ENCODE peak calls at places on chromosome 22, in nine cellular contexts. M, Y, F, Q, G, R, L, J and T are unnamed samples.

GRCh38 chr22:26785942-26786341 is 128.6 kb downstream of the MIAT start:
- DNase-seq in M (no peak), Y (no peak), F (no peak), Q (no peak), G (no peak), R (no peak), L (no peak), J (no peak), T (no peak)

GRCh38 chr22:26550498-26551033 is 38.3 kb upstream of the TFIP11 start:
- DNase-seq in M (peak), Y (peak), F (peak), Q (no peak), G (peak), R (no peak), L (no peak), J (peak), T (no peak)

GRCh38 chr22:17257091-17257490 is 37.9 kb upstream of the ADA2 start:
- DNase-seq in M (no peak), Y (no peak), F (no peak), Q (no peak), G (no peak), R (no peak), L (no peak), J (no peak), T (no peak)

GRCh38 chr22:20573176-20573829 is 65.9 kb downstream of the MED15 start:
- DNase-seq in M (no peak), Y (no peak), F (no peak), Q (no peak), G (no peak), R (no peak), L (no peak), J (no peak), T (no peak)

GRCh38 chr22:41429946-41430332 is 16.7 kb downstream of the TOB2 start:
- DNase-seq in M (no peak), Y (no peak), F (no peak), Q (no peak), G (no peak), R (no peak), L (no peak), J (no peak), T (no peak)

GRCh38 chr22:27719535-27720227 is 81.9 kb downstream of the MN1 start:
- DNase-seq in M (peak), Y (no peak), F (no peak), Q (no peak), G (no peak), R (no peak), L (peak), J (no peak), T (no peak)

GRCh38 chr22:19447388-19448075 is at the start of gene C22orf39:
- DNase-seq in M (peak), Y (peak), F (peak), Q (peak), G (peak), R (peak), L (peak), J (peak), T (peak)

GRCh38 chr22:19097518-19097917 is 24.7 kb downstream of the DGCR2 start:
- DNase-seq in M (peak), Y (no peak), F (no peak), Q (no peak), G (no peak), R (no peak), L (no peak), J (peak), T (no peak)

DNA sequence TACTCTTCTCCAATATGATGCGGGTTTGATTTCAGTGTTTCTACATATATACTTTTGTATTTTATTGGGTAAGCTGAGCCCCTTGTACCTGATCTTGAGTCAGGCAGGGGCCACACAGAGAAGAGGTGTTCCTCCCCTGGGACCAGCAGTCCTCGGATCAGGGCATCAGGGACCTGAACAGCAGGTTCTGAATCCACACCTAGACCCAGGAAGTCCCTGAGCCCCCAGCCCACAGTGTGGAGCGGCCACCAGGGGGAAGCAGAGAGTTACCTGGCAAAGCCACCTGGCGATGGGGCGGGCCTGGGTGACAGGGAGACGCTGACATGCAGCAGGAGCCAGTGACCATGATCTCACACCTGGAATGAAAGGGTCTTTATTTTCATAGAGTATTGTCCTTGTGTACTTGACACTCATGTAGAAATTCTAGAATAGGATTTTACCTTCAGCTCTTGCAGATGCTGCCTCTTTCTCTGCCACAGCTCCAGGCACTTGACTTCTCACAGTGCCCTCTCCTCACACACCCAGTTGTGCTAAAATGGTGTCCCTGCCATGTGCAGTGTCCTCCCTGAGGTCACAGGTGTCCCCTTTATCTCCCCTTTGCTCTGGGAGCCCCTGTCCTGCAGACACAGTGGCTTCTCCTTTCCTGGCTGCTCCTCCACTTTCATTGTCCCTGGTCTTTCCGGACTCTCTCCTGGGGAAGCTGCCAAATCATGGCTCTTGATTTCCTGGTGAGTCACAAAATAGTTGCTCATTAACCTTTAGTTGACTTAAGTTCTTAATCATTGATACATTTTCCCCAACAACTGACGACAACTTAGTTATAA is 48.5 kb downstream of the GGTLC2 start:
- DNase-seq in M (peak), Y (peak), F (peak), Q (peak), G (no peak), R (peak), L (peak), J (peak), T (peak)
- H3K27ac ChIP-seq in M (no peak), Y (no peak), F (peak), Q (no peak), G (no peak), R (no peak), L (no peak), J (peak), T (no peak)

GRCh38 chr22:42932857-42933782 is 76.0 kb upstream of the ARFGAP3 start:
- DNase-seq in M (peak), Y (no peak), F (no peak), Q (peak), G (no peak), R (no peak), L (no peak), J (no peak), T (no peak)
- H3K27ac ChIP-seq in M (peak), Y (peak), F (peak), Q (no peak), G (peak), R (no peak), L (peak), J (peak), T (peak)

DNA sequence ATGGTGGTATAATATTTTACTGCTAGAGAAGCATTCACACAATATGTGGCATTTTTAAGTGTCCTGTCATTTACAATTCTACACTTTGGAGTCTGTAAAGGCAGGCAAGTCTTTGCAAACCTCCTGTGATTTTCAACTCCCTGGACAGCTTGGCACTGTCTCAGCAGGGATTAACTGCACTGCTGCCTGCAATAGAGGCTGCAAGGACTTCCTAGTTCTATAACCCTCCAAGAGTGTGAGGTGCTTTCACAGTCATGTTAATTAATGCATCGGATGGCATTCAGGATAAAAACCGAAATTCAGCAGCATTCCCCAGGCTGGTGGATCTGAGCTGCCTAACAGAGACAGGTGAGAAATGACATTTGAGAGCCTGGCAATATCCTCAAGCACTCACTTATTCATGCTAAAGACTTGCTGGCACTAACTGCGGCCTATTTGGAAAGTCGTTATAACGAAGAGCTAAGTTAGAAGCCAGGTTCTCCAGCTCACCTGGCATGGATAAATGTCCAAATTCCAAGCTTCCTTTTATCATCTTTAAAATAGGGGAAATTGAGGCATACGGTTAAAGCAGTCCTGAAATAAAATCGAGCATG is 85.0 kb downstream of the LARGE1 start:
- DNase-seq in M (no peak), Y (no peak), F (no peak), Q (no peak), G (no peak), R (no peak), L (peak), J (no peak), T (no peak)
- H3K27ac ChIP-seq in M (no peak), Y (no peak), F (no peak), Q (no peak), G (no peak), R (no peak), L (no peak), J (no peak), T (no peak)

GRCh38 chr22:39298194-39298987 is 21.0 kb downstream of the RPL3 start:
- DNase-seq in M (no peak), Y (no peak), F (no peak), Q (no peak), G (no peak), R (no peak), L (no peak), J (no peak), T (peak)

GRCh38 chr22:39296981-39297489 is 22.4 kb downstream of the RPL3 start:
- DNase-seq in M (no peak), Y (peak), F (no peak), Q (no peak), G (no peak), R (no peak), L (no peak), J (peak), T (peak)

GRCh38 chr22:39296535-39296934 is 22.9 kb downstream of the RPL3 start:
- DNase-seq in M (no peak), Y (no peak), F (no peak), Q (no peak), G (no peak), R (no peak), L (no peak), J (no peak), T (no peak)

GRCh38 chr22:39299829-39300178 is 19.6 kb downstream of the RPL3 start:
- DNase-seq in M (no peak), Y (no peak), F (no peak), Q (no peak), G (no peak), R (no peak), L (no peak), J (no peak), T (peak)

DNA sequence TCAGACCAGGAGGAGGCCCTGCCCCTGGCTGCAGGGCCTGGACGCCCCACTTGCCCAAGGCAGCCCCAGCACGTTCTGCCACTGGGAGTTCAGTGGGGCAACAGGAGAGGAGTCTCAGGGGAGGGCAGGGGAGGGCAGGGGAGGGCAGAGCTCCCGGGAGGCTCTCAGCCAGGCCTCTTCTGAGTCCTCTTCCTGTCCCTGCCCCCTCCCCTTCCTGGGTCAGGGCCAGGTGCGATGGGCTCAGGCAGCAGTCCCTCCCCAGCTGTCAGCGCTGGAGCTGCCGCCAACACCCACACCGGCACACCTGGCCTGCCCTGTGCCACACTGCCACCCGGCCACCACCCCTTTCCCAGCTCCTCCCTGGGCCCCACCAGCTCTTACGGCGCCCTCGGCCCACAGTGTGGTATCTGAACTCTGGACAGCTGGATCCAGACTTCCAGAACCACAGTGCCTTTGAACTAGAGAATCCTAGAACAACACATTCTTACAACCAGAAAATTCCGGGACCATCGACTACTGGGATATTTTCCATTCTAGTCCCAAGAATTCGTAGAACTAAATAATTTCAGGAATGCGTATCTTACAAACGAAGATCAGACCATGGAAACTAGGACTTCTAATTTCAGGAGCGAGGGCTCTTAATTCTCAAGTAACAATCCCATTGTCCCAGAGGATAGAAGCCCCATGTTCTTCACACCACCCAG is 21.8 kb downstream of the RPL3 start:
- DNase-seq in M (peak), Y (no peak), F (no peak), Q (no peak), G (no peak), R (no peak), L (no peak), J (peak), T (no peak)
- H3K27ac ChIP-seq in M (no peak), Y (peak), F (no peak), Q (no peak), G (peak), R (no peak), L (peak), J (peak), T (peak)

DNA sequence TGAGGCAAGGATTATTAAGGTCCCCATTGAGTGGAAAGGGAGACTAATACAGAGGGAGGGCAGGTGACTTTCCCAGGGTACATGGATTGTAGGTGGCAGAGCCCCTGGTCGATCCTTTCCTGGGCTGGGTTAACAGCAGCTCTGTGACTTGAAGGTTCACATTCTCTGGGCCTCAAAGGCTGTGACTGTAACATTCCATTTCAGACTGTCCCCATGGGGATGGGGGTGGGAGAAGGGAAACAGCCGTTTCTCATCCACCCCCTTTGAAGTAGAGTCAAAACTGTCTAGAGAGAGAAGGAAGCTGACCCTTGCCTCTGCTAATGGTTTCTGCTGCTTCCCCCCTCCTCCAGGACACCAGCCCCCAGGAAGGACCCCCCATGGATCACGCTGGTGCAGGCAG is 19.2 kb downstream of the MICALL1 start:
- DNase-seq in M (no peak), Y (no peak), F (no peak), Q (no peak), G (no peak), R (no peak), L (no peak), J (no peak), T (no peak)
- H3K27ac ChIP-seq in M (no peak), Y (no peak), F (no peak), Q (no peak), G (peak), R (no peak), L (no peak), J (no peak), T (no peak)

DNA sequence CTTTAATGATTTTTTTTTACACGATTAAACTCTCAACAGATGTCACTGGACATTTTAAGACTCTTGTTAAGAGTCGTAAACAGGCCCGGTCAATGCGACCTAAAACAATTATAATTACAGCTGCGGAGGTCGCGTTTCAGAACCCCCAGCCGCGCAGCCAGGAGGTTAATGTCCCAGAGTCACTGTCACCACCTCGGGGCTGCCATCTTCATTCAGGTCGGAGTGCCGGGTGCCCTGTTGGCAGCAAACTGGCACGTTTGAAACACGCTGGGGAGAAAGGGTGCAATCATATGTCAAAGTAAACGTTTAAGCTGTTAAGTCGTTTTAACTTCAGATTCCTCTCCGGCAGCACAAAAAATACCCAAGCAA is 711 bp upstream of the PHF21B start:
- DNase-seq in M (no peak), Y (no peak), F (no peak), Q (no peak), G (no peak), R (no peak), L (no peak), J (no peak), T (no peak)
- H3K27ac ChIP-seq in M (no peak), Y (peak), F (no peak), Q (no peak), G (peak), R (peak), L (peak), J (no peak), T (no peak)

GRCh38 chr22:33564683-33565082 is 355.6 kb downstream of the LARGE1 start:
- DNase-seq in M (no peak), Y (no peak), F (no peak), Q (no peak), G (no peak), R (no peak), L (no peak), J (no peak), T (no peak)

GRCh38 chr22:33563568-33563967 is 356.7 kb downstream of the LARGE1 start:
- DNase-seq in M (no peak), Y (no peak), F (no peak), Q (no peak), G (no peak), R (no peak), L (no peak), J (no peak), T (no peak)

GRCh38 chr22:33562484-33562883 is 357.8 kb downstream of the LARGE1 start:
- DNase-seq in M (no peak), Y (no peak), F (no peak), Q (no peak), G (no peak), R (no peak), L (no peak), J (no peak), T (no peak)

GRCh38 chr22:33568934-33569496 is 351.3 kb downstream of the LARGE1 start:
- DNase-seq in M (no peak), Y (no peak), F (no peak), Q (no peak), G (no peak), R (no peak), L (no peak), J (no peak), T (no peak)

DNA sequence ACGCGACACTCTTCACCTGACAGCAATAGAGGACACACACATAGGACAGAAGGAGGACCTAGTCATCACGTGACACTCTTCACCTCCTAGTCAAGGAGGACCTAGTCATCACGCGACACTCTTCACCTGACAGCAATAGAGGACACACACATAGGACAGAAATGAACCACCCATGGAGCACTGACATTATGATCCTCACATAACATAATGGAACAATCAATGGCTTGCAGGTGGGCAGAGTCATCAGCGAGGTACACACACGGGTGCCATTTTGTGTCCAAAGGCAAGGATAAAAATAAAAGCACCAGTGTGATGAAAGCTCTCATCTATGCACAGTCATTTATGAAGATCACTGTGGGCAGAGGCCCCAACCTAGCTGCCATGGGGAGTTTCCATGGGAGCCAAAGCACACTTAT is 354.7 kb downstream of the LARGE1 start:
- DNase-seq in M (no peak), Y (no peak), F (no peak), Q (no peak), G (no peak), R (no peak), L (no peak), J (no peak), T (no peak)
- H3K27ac ChIP-seq in M (no peak), Y (no peak), F (no peak), Q (no peak), G (no peak), R (no peak), L (no peak), J (no peak), T (no peak)

GRCh38 chr22:23137468-23137867 is 4.3 kb downstream of the RSPH14 start:
- DNase-seq in M (no peak), Y (no peak), F (no peak), Q (no peak), G (no peak), R (no peak), L (no peak), J (no peak), T (no peak)

GRCh38 chr22:23142546-23143105 is 836 bp upstream of the RSPH14 start:
- DNase-seq in M (no peak), Y (no peak), F (no peak), Q (no peak), G (no peak), R (no peak), L (no peak), J (no peak), T (no peak)

GRCh38 chr22:23140385-23140784 is 1.4 kb downstream of the RSPH14 start:
- DNase-seq in M (no peak), Y (no peak), F (no peak), Q (no peak), G (no peak), R (no peak), L (no peak), J (no peak), T (no peak)

GRCh38 chr22:23137905-23138520 is 3.8 kb downstream of the RSPH14 start:
- DNase-seq in M (peak), Y (peak), F (no peak), Q (peak), G (no peak), R (no peak), L (no peak), J (no peak), T (no peak)

DNA sequence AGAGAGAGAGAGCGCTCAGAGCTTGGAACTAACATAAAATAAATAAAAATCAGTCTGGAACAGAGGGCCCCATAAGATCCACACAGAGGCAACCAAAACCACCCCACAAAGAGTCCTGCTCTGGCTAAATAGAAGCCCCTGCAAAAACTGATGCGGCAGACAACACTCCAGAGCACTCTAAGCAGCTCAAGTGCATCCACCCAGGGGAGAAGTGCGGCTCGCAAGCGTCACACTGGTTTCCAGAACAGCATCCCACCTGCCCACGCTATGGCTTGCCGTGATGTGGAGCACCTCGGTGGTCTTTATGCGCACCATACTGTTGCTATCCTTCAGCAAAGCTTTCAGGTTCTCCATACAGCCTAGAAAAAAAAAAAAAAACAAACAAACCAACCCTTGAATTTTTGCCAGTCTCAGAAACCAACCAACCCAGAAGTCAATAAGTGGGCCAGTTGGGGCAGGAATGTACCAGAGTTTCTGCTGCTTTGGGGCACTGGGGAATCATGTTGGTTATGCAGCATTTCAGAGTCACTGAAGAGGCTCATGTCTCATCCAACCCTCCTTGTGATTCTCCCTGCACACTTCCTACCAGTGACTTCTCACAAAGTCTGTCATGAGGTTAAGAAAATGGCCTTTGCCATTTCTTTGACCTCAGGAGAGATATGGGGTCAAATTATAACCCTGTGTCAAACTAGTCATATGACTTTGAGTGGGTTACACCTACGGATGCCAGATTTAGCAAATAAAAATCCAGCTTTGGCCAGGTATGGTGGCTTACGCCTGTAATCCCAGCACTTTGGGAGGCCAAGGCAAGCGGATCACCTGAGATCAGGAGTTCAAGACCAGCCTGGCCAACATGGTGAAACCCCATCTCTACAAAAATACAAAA is 3.0 kb downstream of the RSPH14 start:
- DNase-seq in M (peak), Y (no peak), F (no peak), Q (no peak), G (no peak), R (no peak), L (peak), J (no peak), T (no peak)
- H3K27ac ChIP-seq in M (peak), Y (no peak), F (no peak), Q (peak), G (no peak), R (no peak), L (peak), J (no peak), T (no peak)